ENCODE peak calls at places on chromosomes 1 and 21, in seven cellular contexts. P is suprapubic skin; J is lower leg skin; I is CD8-positive, alpha-beta T cell; A is transverse colon; D is omental fat pad; S is AG04450. M is an unnamed sample.

GRCh38 chr1:88768816-88769215 is 84.7 kb downstream of the PKN2 start:
- DNase-seq in P (no peak), J (no peak), I (no peak), A (no peak), D (no peak), S (no peak), M (no peak)

GRCh38 chr1:204366759-204367158 is 7.0 kb upstream of the PLEKHA6 start:
- DNase-seq in P (no peak), J (no peak), I (no peak), A (no peak), D (no peak), S (no peak), M (peak)

GRCh38 chr1:8858888-8859706 is 19.4 kb downstream of the ENO1 start:
- DNase-seq in P (no peak), J (no peak), I (peak), A (no peak), D (no peak), S (no peak), M (peak)

GRCh38 chr1:88061106-88061829 is 622.8 kb upstream of the PKN2 start:
- DNase-seq in P (no peak), J (peak), I (no peak), A (peak), D (no peak), S (peak), M (peak)

GRCh38 chr1:175267716-175268416 is 75.3 kb upstream of the KIAA0040 start:
- DNase-seq in P (no peak), J (no peak), I (no peak), A (peak), D (no peak), S (no peak), M (no peak)

GRCh38 chr1:30697977-30698376 is 25.4 kb downstream of the MATN1 start:
- DNase-seq in P (no peak), J (peak), I (no peak), A (no peak), D (no peak), S (no peak), M (no peak)

GRCh38 chr1:208034135-208034534 is 123.2 kb upstream of the CD34 start:
- DNase-seq in P (no peak), J (no peak), I (no peak), A (no peak), D (no peak), S (no peak), M (no peak)

GRCh38 chr1:182391028-182391361 is 595 bp downstream of the GLUL start:
- DNase-seq in P (no peak), J (no peak), I (no peak), A (no peak), D (no peak), S (no peak), M (no peak)

GRCh38 chr1:223708651-223709268 is 3.6 kb upstream of the CAPN2 start:
- DNase-seq in P (peak), J (no peak), I (no peak), A (no peak), D (no peak), S (no peak), M (peak)

GRCh38 chr1:228315945-228316588 is 90.6 kb downstream of the TRIM11 start:
- DNase-seq in P (peak), J (peak), I (no peak), A (no peak), D (no peak), S (no peak), M (no peak)

GRCh38 chr1:77888429-77889239 is at the start of gene NEXN:
- DNase-seq in P (peak), J (peak), I (no peak), A (peak), D (peak), S (peak), M (peak)

GRCh38 chr1:147541672-147542548 is 609 bp downstream of the BCL9 start:
- DNase-seq in P (peak), J (peak), I (peak), A (peak), D (no peak), S (no peak), M (peak)

GRCh38 chr1:89546082-89546889 is 21.7 kb downstream of the LRRC8B start:
- DNase-seq in P (no peak), J (no peak), I (no peak), A (no peak), D (no peak), S (no peak), M (no peak)

GRCh38 chr1:33248244-33248643 is 8.0 kb upstream of the ZNF362 start:
- DNase-seq in P (no peak), J (no peak), I (no peak), A (no peak), D (no peak), S (no peak), M (no peak)

GRCh38 chr1:172827301-172827700 is 168.4 kb downstream of the FASLG start:
- DNase-seq in P (no peak), J (no peak), I (no peak), A (no peak), D (no peak), S (no peak), M (no peak)

GRCh38 chr21:45016491-45017375 is 57.6 kb upstream of the ADARB1 start:
- DNase-seq in P (peak), J (peak), I (no peak), A (peak), D (no peak), S (no peak), M (no peak)

GRCh38 chr21:32653326-32653901 is 41.2 kb upstream of the CFAP298 start:
- DNase-seq in P (no peak), J (no peak), I (no peak), A (no peak), D (no peak), S (no peak), M (peak)

GRCh38 chr1:59605184-59605583 is 209.6 kb upstream of the HOOK1 start:
- DNase-seq in P (no peak), J (no peak), I (no peak), A (no peak), D (no peak), S (no peak), M (no peak)

GRCh38 chr1:167454929-167455785 is 63.2 kb downstream of the CD247 start:
- DNase-seq in P (peak), J (peak), I (peak), A (peak), D (peak), S (no peak), M (peak)

GRCh38 chr1:240611228-240611618 is 732 bp downstream of the GREM2 start:
- DNase-seq in P (no peak), J (no peak), I (no peak), A (no peak), D (no peak), S (no peak), M (no peak)

GRCh38 chr1:61748566-61748965 is 6.3 kb downstream of the PATJ start:
- DNase-seq in P (no peak), J (peak), I (no peak), A (no peak), D (no peak), S (no peak), M (no peak)

GRCh38 chr1:185419718-185420117 is 102.7 kb upstream of the IVNS1ABP start:
- DNase-seq in P (no peak), J (no peak), I (no peak), A (no peak), D (no peak), S (no peak), M (no peak)

GRCh38 chr1:164240081-164240480 is 318.9 kb upstream of the PBX1 start:
- DNase-seq in P (no peak), J (no peak), I (no peak), A (no peak), D (no peak), S (no peak), M (no peak)

GRCh38 chr1:7186382-7187120 is 401.3 kb downstream of the CAMTA1 start:
- DNase-seq in P (no peak), J (no peak), I (no peak), A (no peak), D (no peak), S (no peak), M (no peak)

GRCh38 chr21:38349111-38349746 is 92.4 kb downstream of the KCNJ15 start:
- DNase-seq in P (peak), J (no peak), I (no peak), A (no peak), D (no peak), S (no peak), M (no peak)

GRCh38 chr1:200869376-200869752 is 3.4 kb upstream of the GPR25 start:
- DNase-seq in P (no peak), J (no peak), I (no peak), A (no peak), D (no peak), S (no peak), M (no peak)

GRCh38 chr1:226510453-226510852 is 38.1 kb upstream of the STUM start:
- DNase-seq in P (no peak), J (peak), I (no peak), A (no peak), D (no peak), S (no peak), M (no peak)

GRCh38 chr1:244011251-244011650 is 39.8 kb upstream of the ZBTB18 start:
- DNase-seq in P (no peak), J (no peak), I (no peak), A (no peak), D (no peak), S (peak), M (no peak)

GRCh38 chr1:11413907-11414495 is 65.0 kb upstream of the DISP3 start:
- DNase-seq in P (no peak), J (no peak), I (no peak), A (no peak), D (no peak), S (no peak), M (no peak)

GRCh38 chr1:211885746-211886522 is 55.4 kb upstream of the LPGAT1 start:
- DNase-seq in P (no peak), J (no peak), I (no peak), A (no peak), D (no peak), S (no peak), M (no peak)

GRCh38 chr1:16145030-16145987 is 10.6 kb downstream of the EPHA2 start:
- DNase-seq in P (no peak), J (peak), I (no peak), A (peak), D (peak), S (peak), M (peak)

DNA sequence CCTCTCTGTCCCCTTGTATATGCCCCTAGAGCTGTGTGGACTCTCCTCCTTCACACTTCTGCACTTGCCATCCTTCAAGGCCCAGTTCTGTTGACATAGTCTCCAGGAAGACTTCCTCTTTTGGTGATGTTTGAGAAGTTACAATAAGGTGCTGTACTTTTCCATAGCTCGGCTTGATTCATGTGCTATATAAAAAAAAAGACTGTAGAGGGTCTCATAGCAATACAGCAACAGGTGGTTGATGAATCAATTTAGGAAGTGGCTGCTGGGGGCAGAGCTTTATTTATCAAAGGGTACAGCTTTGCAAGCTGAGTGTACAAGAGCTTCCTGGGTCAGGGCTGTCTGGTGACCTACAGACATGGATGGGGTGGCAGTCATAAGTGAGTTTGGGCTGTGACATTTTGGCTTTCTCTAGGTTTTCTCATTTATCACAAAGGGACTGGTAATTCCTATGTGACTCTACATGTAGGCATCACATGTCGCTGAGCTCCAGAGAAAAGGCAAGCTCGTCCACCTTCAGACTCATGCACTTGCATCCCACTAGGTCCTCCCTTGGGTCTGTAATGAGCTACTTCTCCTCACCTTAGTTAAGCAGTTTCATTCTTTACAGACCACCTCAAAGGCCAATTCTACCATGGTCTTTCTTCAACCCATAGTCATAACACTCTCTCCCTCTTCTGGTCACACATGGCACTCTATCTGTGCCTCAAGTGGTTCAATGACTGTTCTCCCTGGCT is 102.5 kb downstream of the RUNX1 start:
- DNase-seq in P (no peak), J (no peak), I (no peak), A (no peak), D (no peak), S (no peak), M (no peak)
- TF ChIP-seq CTCF in P (no peak), J (no peak), I (no peak), A (no peak), D (no peak), S (peak), M (no peak)

GRCh38 chr1:178341218-178341956 is 155.4 kb downstream of the CLEC20A start:
- DNase-seq in P (no peak), J (no peak), I (no peak), A (peak), D (no peak), S (peak), M (peak)

GRCh38 chr1:178345821-178346220 is 150.9 kb downstream of the CLEC20A start:
- DNase-seq in P (no peak), J (no peak), I (no peak), A (no peak), D (no peak), S (no peak), M (no peak)

GRCh38 chr1:178339834-178340233 is 156.9 kb downstream of the CLEC20A start:
- DNase-seq in P (no peak), J (no peak), I (no peak), A (no peak), D (no peak), S (no peak), M (no peak)

GRCh38 chr1:178345238-178345637 is 151.5 kb downstream of the CLEC20A start:
- DNase-seq in P (no peak), J (no peak), I (no peak), A (no peak), D (no peak), S (no peak), M (no peak)

GRCh38 chr1:178344513-178345077 is 152.2 kb downstream of the CLEC20A start:
- DNase-seq in P (no peak), J (no peak), I (no peak), A (no peak), D (no peak), S (peak), M (no peak)
- TF ChIP-seq CTCF in P (peak), J (no peak), I (no peak), A (peak), D (no peak), S (peak), M (no peak)

DNA sequence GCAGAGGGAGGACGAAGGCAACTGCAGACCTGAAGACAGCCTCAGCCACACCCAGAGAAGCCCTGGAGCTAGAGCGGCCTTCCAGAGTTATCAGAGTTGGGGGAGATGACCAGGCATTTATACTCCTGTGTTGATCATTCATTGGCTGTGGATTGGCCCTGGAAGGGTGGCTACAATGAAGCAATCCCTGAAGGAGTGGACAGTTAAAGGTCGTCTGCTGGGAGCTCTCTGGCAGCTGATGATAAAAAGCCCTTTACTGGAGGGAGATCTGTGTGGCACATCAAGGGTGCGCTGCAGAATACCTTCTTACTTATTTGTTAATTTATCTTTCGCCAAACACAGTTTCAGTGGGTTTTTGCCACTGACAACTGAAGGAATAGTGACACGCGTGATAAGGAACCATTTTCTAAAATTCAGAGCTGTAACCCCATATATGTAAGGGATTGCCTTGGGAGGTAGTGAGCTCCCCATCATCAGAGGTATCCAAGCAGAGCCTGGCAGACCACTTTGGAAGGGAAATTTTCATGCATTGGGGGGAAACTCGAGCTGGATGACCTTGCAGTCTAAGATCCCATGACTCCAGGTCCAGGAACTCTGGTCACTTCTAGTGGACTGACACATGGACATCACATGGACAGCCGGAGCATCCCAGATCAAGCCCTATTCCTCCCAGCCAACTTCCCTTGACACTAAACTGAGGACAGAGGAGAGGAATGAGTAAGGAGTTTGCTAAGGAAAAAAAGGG is 126.4 kb upstream of the GADD45A start:
- DNase-seq in P (no peak), J (peak), I (no peak), A (no peak), D (no peak), S (no peak), M (no peak)
- TF ChIP-seq CTCF in P (no peak), J (no peak), I (no peak), A (no peak), D (no peak), S (no peak), M (no peak)

GRCh38 chr1:53688703-53689102 is 50.3 kb downstream of the GLIS1 start:
- DNase-seq in P (no peak), J (no peak), I (no peak), A (no peak), D (no peak), S (no peak), M (no peak)
- TF ChIP-seq CTCF in P (no peak), J (no peak), I (no peak), A (no peak), D (no peak), S (no peak), M (no peak)

DNA sequence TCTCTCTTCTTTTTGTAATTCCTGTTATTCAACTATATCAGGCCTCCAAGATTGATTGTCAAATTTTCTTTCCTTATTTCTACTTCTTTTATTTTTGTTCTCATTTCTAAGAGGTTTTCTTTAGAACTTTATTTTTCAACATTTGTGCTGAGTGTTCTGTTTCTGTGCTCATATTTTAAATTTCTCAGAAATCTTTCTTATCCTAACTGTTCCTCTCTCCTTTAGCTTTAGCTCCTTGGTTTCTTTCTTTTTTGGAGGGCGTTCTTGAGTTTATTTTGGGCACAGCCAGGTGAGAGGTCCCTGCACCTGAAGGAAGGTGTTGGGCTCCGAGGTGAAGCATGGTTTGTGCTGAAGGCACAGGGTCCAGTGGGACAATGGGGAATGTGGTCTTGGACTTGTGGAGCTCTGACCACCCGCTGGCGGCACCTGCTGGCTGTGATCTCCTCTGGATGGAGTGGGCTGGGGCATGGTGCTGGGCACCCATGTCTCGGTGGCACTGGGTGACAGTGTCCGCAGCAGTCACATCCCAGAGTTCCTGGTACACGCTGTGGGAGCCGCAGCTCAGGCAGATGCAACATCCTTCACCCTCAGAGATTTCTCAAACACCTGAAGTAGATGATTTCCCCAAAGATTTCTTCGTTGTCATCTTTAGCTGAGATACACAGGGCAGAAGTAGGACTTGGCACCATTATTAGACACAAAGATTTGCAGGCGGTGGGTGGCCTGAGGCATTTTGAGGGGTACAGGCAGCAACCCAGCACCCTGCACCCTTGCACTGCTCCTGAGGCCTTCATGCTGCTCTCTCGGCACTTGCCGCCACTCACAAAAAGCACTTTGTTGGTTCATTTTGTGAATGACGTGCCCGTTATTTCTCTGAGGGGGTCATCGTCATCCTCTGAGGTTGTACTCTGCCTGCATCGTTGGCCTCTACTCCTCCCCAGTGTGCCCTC is 38.2 kb upstream of the DIP2A start:
- DNase-seq in P (no peak), J (no peak), I (no peak), A (no peak), D (no peak), S (no peak), M (no peak)
- TF ChIP-seq CTCF in P (no peak), J (no peak), I (no peak), A (no peak), D (no peak), S (no peak), M (no peak)

GRCh38 chr1:22658385-22659163 is 5.5 kb downstream of the C1QB start:
- DNase-seq in P (no peak), J (no peak), I (no peak), A (no peak), D (no peak), S (no peak), M (no peak)
- TF ChIP-seq CTCF in P (no peak), J (no peak), I (no peak), A (no peak), D (no peak), S (no peak), M (peak)

GRCh38 chr1:1788646-1789431 is 10.6 kb upstream of the NADK start:
- DNase-seq in P (no peak), J (no peak), I (no peak), A (peak), D (no peak), S (no peak), M (peak)
- TF ChIP-seq CTCF in P (peak), J (no peak), I (no peak), A (peak), D (no peak), S (peak), M (peak)